ENCODE peak calls at places on chromosomes 13 and 19, in eight cellular contexts. F is heart right ventricle; X is activated CD4-positive, CD25-positive, alpha-beta regulatory T cell; Y is CD8-positive, alpha-beta T cell; S is stimulated activated CD8-positive, alpha-beta memory T cell treated with anti-CD3 and anti-CD28 coated beads, Interleukin-4, amount 100 ng/mL, for 4 hours; C is LoVo; K is HS-5; O is IMR-90. J is an unnamed sample.

GRCh38 chr19:48833049-48833448 is 3.2 kb downstream of the HSD17B14 start:
- DNase-seq in F (no peak), X (no peak), Y (no peak), S (no peak), C (no peak), K (no peak), O (no peak), J (no peak)

GRCh38 chr19:1511318-1511988 is 1.4 kb downstream of the ADAMTSL5 start:
- DNase-seq in F (no peak), X (no peak), Y (no peak), S (no peak), C (no peak), K (no peak), O (no peak), J (no peak)

GRCh38 chr13:31674056-31674455 is 65.3 kb upstream of the RXFP2 start:
- DNase-seq in F (no peak), X (no peak), Y (no peak), S (no peak), C (no peak), K (no peak), O (no peak), J (no peak)

GRCh38 chr19:47729468-47729798 is 15.9 kb upstream of the NOP53 start:
- DNase-seq in F (peak; percentile 72), X (no peak), Y (no peak), S (no peak), C (peak; percentile 90), K (no peak), O (peak; percentile 85), J (peak; percentile 97)

GRCh38 chr13:97856001-97856675 is 97.3 kb upstream of the IPO5 start:
- DNase-seq in F (peak; percentile 7), X (no peak), Y (no peak), S (no peak), C (no peak), K (no peak), O (no peak), J (no peak)

GRCh38 chr19:3734310-3734600 is 26.1 kb downstream of the TJP3 start:
- DNase-seq in F (no peak), X (no peak), Y (no peak), S (no peak), C (no peak), K (no peak), O (no peak), J (no peak)

GRCh38 chr13:102369303-102369702 is 32.5 kb downstream of the FGF14 start:
- DNase-seq in F (no peak), X (no peak), Y (no peak), S (no peak), C (no peak), K (no peak), O (no peak), J (no peak)

GRCh38 chr19:29881386-29881785 is 60.7 kb upstream of the URI1 start:
- DNase-seq in F (no peak), X (no peak), Y (no peak), S (no peak), C (no peak), K (no peak), O (peak; percentile 18), J (no peak)

GRCh38 chr19:2949939-2950285 is 5.1 kb upstream of the ZNF77 start:
- DNase-seq in F (peak; percentile 84), X (no peak), Y (no peak), S (no peak), C (no peak), K (no peak), O (peak; percentile 50), J (peak; percentile 46)

GRCh38 chr19:32201661-32202060 is 143.7 kb upstream of the ZNF507 start:
- DNase-seq in F (no peak), X (no peak), Y (no peak), S (no peak), C (no peak), K (no peak), O (no peak), J (no peak)

GRCh38 chr19:21786931-21787330 is 19.6 kb upstream of the ZNF100 start:
- DNase-seq in F (no peak), X (no peak), Y (no peak), S (no peak), C (no peak), K (no peak), O (no peak), J (no peak)

GRCh38 chr19:45874620-45874966 is 10.5 kb downstream of the FOXA3 start:
- DNase-seq in F (no peak), X (no peak), Y (no peak), S (no peak), C (no peak), K (no peak), O (no peak), J (no peak)